ENCODE peak calls at places on chromosomes 6 and 20, in four cellular contexts. U is tibial artery, D is NB4, R is B cell. B is an unnamed sample.

GRCh38 chr6:11198663-11199603 is 33.5 kb downstream of the NEDD9 start:
- DNase-seq in U (no peak), D (peak; percentile 31), R (peak; percentile 23), B (peak; percentile 26)

GRCh38 chr6:155493694-155494143 is 38.1 kb upstream of the NOX3 start:
- DNase-seq in D (peak; percentile 21), R (peak; percentile 8), U (peak; percentile 80), B (peak; percentile 17)

GRCh38 chr6:21457647-21458046 is 135.9 kb upstream of the SOX4 start:
- DNase-seq in U (no peak), D (no peak), R (no peak), B (no peak)

GRCh38 chr20:19934792-19935491 is 82.2 kb upstream of the NAA20 start:
- DNase-seq in D (peak; percentile 43), U (peak; percentile 58), R (peak; percentile 77), B (peak; percentile 42)

GRCh38 chr6:125611573-125612399 is 137.6 kb upstream of the HEY2 start:
- DNase-seq in R (no peak), D (no peak), U (peak; percentile 47), B (no peak)

GRCh38 chr6:43774776-43775583 is 5.0 kb downstream of the VEGFA start:
- DNase-seq in D (peak; percentile 93), R (peak; percentile 81), U (peak; percentile 78), B (peak; percentile 90)

GRCh38 chr20:38304845-38305447 is 990 bp downstream of the BPI start:
- DNase-seq in D (peak; percentile 84), U (no peak), R (no peak), B (peak; percentile 53)

GRCh38 chr6:90256698-90257485 is 39.8 kb downstream of the BACH2 start:
- DNase-seq in U (no peak), R (no peak), D (no peak), B (no peak)

GRCh38 chr20:50716518-50716917 is 14.9 kb upstream of the PARD6B start:
- DNase-seq in R (no peak), U (no peak), D (no peak), B (no peak)

GRCh38 chr6:34490390-34491090 is 24.7 kb downstream of the PACSIN1 start:
- DNase-seq in R (no peak), D (no peak), U (no peak), B (no peak)

GRCh38 chr6:11223296-11223695 is 9.2 kb downstream of the NEDD9 start:
- DNase-seq in R (no peak), D (no peak), U (no peak), B (no peak)

GRCh38 chr6:158060447-158061360 is 79.0 kb downstream of the SYNJ2 start:
- DNase-seq in U (peak; percentile 88), D (peak; percentile 44), R (no peak), B (no peak)

GRCh38 chr20:19013907-19014306 is 198.5 kb upstream of the SLC24A3 start:
- DNase-seq in R (no peak), U (no peak), D (no peak), B (no peak)

GRCh38 chr6:33160728-33161323 is 31.4 kb downstream of the COL11A2 start:
- DNase-seq in R (no peak), U (peak; percentile 42), D (peak; percentile 73), B (peak; percentile 23)

GRCh38 chr6:8334113-8334512 is 101.2 kb downstream of the SLC35B3 start:
- DNase-seq in R (no peak), U (no peak), D (no peak), B (no peak)

GRCh38 chr6:157811476-157812173 is 11.4 kb upstream of the SNX9 start:
- DNase-seq in U (no peak), R (no peak), D (no peak), B (no peak)

GRCh38 chr20:40688129-40689099 is 622 bp downstream of the MAFB start:
- DNase-seq in D (no peak), R (no peak), U (no peak), B (no peak)

GRCh38 chr6:151804585-151805285 is 2.7 kb upstream of the ESR1 start:
- DNase-seq in U (no peak), R (no peak), D (no peak), B (no peak)

GRCh38 chr6:155186052-155186658 is 77.7 kb upstream of the CLDN20 start:
- DNase-seq in D (no peak), U (no peak), R (no peak), B (no peak)

GRCh38 chr6:150528648-150529285 is 70.9 kb upstream of the PLEKHG1 start:
- DNase-seq in R (peak; percentile 47), D (peak; percentile 24), U (peak; percentile 39), B (no peak)

GRCh38 chr6:168024951-168025510 is 27.6 kb downstream of the KIF25 start:
- DNase-seq in D (no peak), U (no peak), R (no peak), B (no peak)

GRCh38 chr20:50129662-50130345 is 16.9 kb upstream of the UBE2V1 start:
- DNase-seq in U (no peak), R (no peak), D (no peak), B (no peak)

GRCh38 chr6:2178125-2178524 is 67.3 kb downstream of the GMDS start:
- DNase-seq in R (no peak), U (no peak), D (no peak), B (no peak)

GRCh38 chr6:106539931-106540330 is 89.4 kb downstream of the RTN4IP1 start:
- DNase-seq in D (peak; percentile 26), U (peak; percentile 45), R (no peak), B (no peak)

GRCh38 chr6:167105060-167105459 is 17.8 kb upstream of the CCR6 start:
- DNase-seq in U (no peak), R (no peak), D (no peak), B (no peak)

GRCh38 chr20:37411408-37412306 is 65.7 kb downstream of the SRC start:
- DNase-seq in D (no peak), U (no peak), R (no peak), B (no peak)

GRCh38 chr6:125203395-125203794 is 49.8 kb downstream of the TPD52L1 start:
- DNase-seq in D (no peak), U (no peak), R (no peak), B (no peak)

GRCh38 chr20:25222461-25223178 is 25.3 kb upstream of the PYGB start:
- DNase-seq in D (peak; percentile 26), U (peak; percentile 19), R (no peak), B (no peak)

GRCh38 chr6:116060572-116061283 is at the start of gene FRK:
- DNase-seq in D (no peak), R (no peak), U (peak; percentile 34), B (no peak)

GRCh38 chr6:118965843-118966242 is 30.9 kb upstream of the MCM9 start:
- DNase-seq in U (no peak), D (no peak), R (no peak), B (no peak)

GRCh38 chr6:118965354-118965753 is 30.4 kb upstream of the MCM9 start:
- DNase-seq in R (no peak), U (no peak), D (no peak), B (no peak)

GRCh38 chr6:118970866-118971265 is 35.9 kb upstream of the MCM9 start:
- DNase-seq in D (no peak), U (no peak), R (no peak), B (no peak)

GRCh38 chr6:118968416-118968815 is 33.5 kb upstream of the MCM9 start:
- DNase-seq in U (no peak), R (no peak), D (peak; percentile 26), B (no peak)

GRCh38 chr6:118967239-118967638 is 32.3 kb upstream of the MCM9 start:
- DNase-seq in U (no peak), D (no peak), R (no peak), B (no peak)
- TF ChIP-seq CTCF in U (no peak), D (no peak), R (no peak), B (no peak)

GRCh38 chr20:45592574-45593189 is 13.6 kb upstream of the WFDC8 start:
- DNase-seq in U (no peak), D (peak; percentile 85), R (peak; percentile 59), B (peak; percentile 37)
- TF ChIP-seq CTCF in U (peak; percentile 14), D (peak; percentile 98), R (peak; percentile 75), B (peak; percentile 74)

GRCh38 chr6:55445648-55446204 is 118.5 kb downstream of the GFRAL start:
- DNase-seq in R (no peak), U (no peak), D (peak; percentile 44), B (no peak)

GRCh38 chr6:55448446-55448845 is 121.2 kb downstream of the GFRAL start:
- DNase-seq in R (no peak), U (no peak), D (no peak), B (no peak)

GRCh38 chr6:55443238-55444134 is 116.2 kb downstream of the GFRAL start:
- DNase-seq in D (no peak), R (no peak), U (no peak), B (no peak)

GRCh38 chr6:55450007-55450406 is 122.7 kb downstream of the GFRAL start:
- DNase-seq in U (no peak), R (no peak), D (no peak), B (no peak)

DNA sequence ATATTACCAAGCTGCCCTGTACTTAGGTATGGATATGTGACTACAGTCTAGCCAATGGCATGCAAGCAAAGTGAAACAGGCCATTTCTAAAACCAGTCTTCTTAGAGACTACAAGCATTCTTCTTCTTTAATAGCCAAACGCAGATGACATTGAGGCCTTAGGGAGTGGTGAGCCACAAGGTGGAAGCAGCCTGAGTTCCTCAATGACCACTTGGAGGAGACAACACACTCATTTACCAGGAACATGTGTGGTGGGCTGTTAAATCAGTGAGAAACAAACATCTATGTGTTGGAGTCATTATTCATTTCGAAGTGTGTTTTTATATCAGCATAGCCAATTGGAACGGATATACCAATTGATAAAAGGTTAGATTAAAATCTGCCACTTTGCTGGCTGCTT is 122.0 kb downstream of the GFRAL start:
- DNase-seq in R (no peak), D (peak; percentile 15), U (no peak), B (no peak)
- TF ChIP-seq CTCF in R (no peak), D (no peak), U (no peak), B (no peak)

DNA sequence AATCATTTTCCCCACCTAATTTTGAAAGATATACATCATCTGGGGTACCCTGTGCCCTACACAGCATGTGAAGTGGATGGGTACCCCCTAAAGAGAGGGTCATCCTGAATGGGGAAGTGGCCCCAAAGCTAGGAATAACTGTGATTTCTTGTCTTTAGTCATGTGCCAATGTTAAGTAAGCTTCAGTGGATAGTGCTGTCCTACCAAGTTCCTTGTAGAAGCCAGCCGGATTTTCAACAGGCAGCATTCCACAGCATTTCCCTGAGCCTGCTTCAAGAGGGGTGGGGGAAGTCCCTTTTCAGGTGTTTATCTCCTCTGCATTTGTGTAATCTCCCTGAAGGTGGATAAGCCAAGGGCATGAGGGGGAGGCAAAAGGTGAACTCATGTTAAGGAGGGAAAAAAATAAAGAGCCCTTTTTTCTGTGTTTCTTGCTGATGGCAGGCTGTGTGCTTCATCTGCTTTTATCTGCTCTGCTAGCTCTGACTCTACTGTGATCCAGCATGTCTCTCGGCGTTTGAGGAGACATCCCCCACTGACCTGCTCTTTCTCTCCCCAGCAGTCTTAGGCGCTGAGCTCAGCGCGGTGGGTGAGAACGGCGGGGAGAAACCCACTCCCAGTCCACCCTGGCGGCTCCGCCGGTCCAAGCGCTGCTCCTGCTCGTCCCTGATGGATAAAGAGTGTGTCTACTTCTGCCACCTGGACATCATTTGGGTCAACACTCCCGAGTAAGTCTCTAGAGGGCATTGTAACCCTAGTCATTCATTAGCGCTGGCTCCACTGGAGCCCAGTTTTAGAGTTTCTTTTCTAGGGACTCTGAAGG is 1.8 kb downstream of the EDN1 start:
- DNase-seq in D (peak; percentile 16), U (no peak), R (no peak), B (peak; percentile 53)
- TF ChIP-seq CTCF in D (no peak), U (no peak), R (no peak), B (peak; percentile 58)

GRCh38 chr6:160991411-160992322 is at the start of gene MAP3K4:
- DNase-seq in D (peak; percentile 90), R (peak; percentile 92), U (peak; percentile 59), B (peak; percentile 85)
- TF ChIP-seq CTCF in D (no peak), R (no peak), U (no peak), B (peak; percentile 10)

B was measured in GM13977.